ENCODE peak calls at places on chromosomes 2 and 18, in four cellular contexts. G is HepG2, J is Panc1, R is K562. E is an unnamed sample.

GRCh38 chr2:38440655-38441054 is 63.6 kb upstream of the ATL2 start:
- DNase-seq in G (no peak), J (no peak), R (peak), E (no peak)

GRCh38 chr18:58539659-58540380 is 89.1 kb downstream of the ALPK2 start:
- DNase-seq in G (peak), J (no peak), R (no peak), E (no peak)

GRCh38 chr2:45986509-45986908 is 310.7 kb upstream of the EPAS1 start:
- DNase-seq in G (no peak), J (no peak), R (no peak), E (no peak)

GRCh38 chr18:59884331-59884730 is 15.5 kb upstream of the PMAIP1 start:
- DNase-seq in G (no peak), J (no peak), R (no peak), E (no peak)

GRCh38 chr2:198371902-198372611 is 567.7 kb downstream of the PLCL1 start:
- DNase-seq in G (no peak), J (no peak), R (peak), E (no peak)

GRCh38 chr18:22342625-22343024 is 75.1 kb downstream of the CTAGE1 start:
- DNase-seq in G (no peak), J (no peak), R (peak), E (no peak)

GRCh38 chr2:127929449-127929848 is 43.7 kb upstream of the AMMECR1L start:
- DNase-seq in G (no peak), J (no peak), R (no peak), E (no peak)

GRCh38 chr2:111883661-111884591 is at the start of gene ANAPC1:
- DNase-seq in G (peak), J (peak), R (peak), E (peak)

GRCh38 chr18:9782073-9782857 is 74.2 kb downstream of the RAB31 start:
- DNase-seq in G (no peak), J (no peak), R (no peak), E (no peak)

GRCh38 chr18:79749251-79750191 is 48.2 kb upstream of the KCNG2 start:
- DNase-seq in G (no peak), J (no peak), R (no peak), E (no peak)

GRCh38 chr18:35588995-35589394 is 7.5 kb downstream of the GALNT1 start:
- DNase-seq in G (peak), J (no peak), R (peak), E (no peak)

GRCh38 chr2:51472300-51472699 is 440.4 kb upstream of the NRXN1 start:
- DNase-seq in G (no peak), J (no peak), R (no peak), E (no peak)

GRCh38 chr18:70433001-70433400 is 144.2 kb downstream of the SOCS6 start:
- DNase-seq in G (peak), J (no peak), R (no peak), E (no peak)

GRCh38 chr2:67394734-67395133 is 2.4 kb upstream of the ETAA1 start:
- DNase-seq in G (no peak), J (no peak), R (no peak), E (no peak)

GRCh38 chr18:63207825-63208224 is 111.7 kb downstream of the BCL2 start:
- DNase-seq in G (no peak), J (no peak), R (no peak), E (no peak)

GRCh38 chr18:57748770-57749603 is 54.1 kb downstream of the ATP8B1 start:
- DNase-seq in G (peak), J (no peak), R (no peak), E (no peak)

GRCh38 chr2:108297436-108298141 is 8.9 kb downstream of the SULT1C2 start:
- DNase-seq in G (no peak), J (no peak), R (no peak), E (no peak)

GRCh38 chr18:5106730-5107129 is 90.3 kb downstream of the AKAIN1 start:
- DNase-seq in G (no peak), J (no peak), R (peak), E (no peak)

GRCh38 chr2:222655748-222656543 is at the start of gene FARSB:
- DNase-seq in G (peak), J (peak), R (peak), E (peak)

GRCh38 chr2:208266641-208267335 is 733 bp downstream of the PIKFYVE start:
- DNase-seq in G (no peak), J (no peak), R (no peak), E (no peak)

GRCh38 chr2:150856596-150857281 is 369.3 kb upstream of the RND3 start:
- DNase-seq in G (no peak), J (no peak), R (no peak), E (no peak)

GRCh38 chr18:62660741-62661140 is 54.6 kb upstream of the PHLPP1 start:
- DNase-seq in G (no peak), J (no peak), R (no peak), E (no peak)

GRCh38 chr2:41698787-41699422 is 348.9 kb upstream of the PKDCC start:
- DNase-seq in G (no peak), J (no peak), R (peak), E (no peak)

GRCh38 chr2:165868211-165868610 is 74.2 kb upstream of the GALNT3 start:
- DNase-seq in G (no peak), J (no peak), R (no peak), E (no peak)

GRCh38 chr2:60735496-60736250 is 20.4 kb upstream of the PAPOLG start:
- DNase-seq in G (no peak), J (no peak), R (peak), E (no peak)

GRCh38 chr18:76490040-76490439 is 5.0 kb downstream of the ZNF516 start:
- DNase-seq in G (no peak), J (no peak), R (no peak), E (no peak)

GRCh38 chr18:53946561-53946960 is 277.9 kb downstream of the MBD2 start:
- DNase-seq in G (no peak), J (no peak), R (no peak), E (no peak)

GRCh38 chr18:48790226-48790863 is 160.4 kb downstream of the SMAD7 start:
- DNase-seq in G (no peak), J (no peak), R (no peak), E (peak)

GRCh38 chr2:222859786-222860726 is 780 bp upstream of the ACSL3 start:
- DNase-seq in G (peak), J (no peak), R (peak), E (no peak)

GRCh38 chr2:184598313-184599053 is at the start of gene ZNF804A:
- DNase-seq in G (no peak), J (no peak), R (peak), E (no peak)

GRCh38 chr2:37367310-37367709 is 22.9 kb downstream of the QPCT start:
- DNase-seq in G (no peak), J (no peak), R (no peak), E (no peak)

GRCh38 chr2:216773072-216773471 is 77.7 kb upstream of the IGFBP5 start:
- DNase-seq in G (no peak), J (no peak), R (peak), E (no peak)
- TF ChIP-seq TCF7L2 in G (no peak), J (no peak), R (no peak), E (no peak)

GRCh38 chr2:17918789-17919188 is 40.3 kb downstream of the KCNS3 start:
- DNase-seq in G (no peak), J (no peak), R (no peak), E (no peak)
- TF ChIP-seq SIN3A in G (no peak), J (no peak), R (no peak), E (no peak)

GRCh38 chr2:10980886-10981425 is 69.2 kb downstream of the KCNF1 start:
- DNase-seq in G (no peak), J (no peak), R (no peak), E (no peak)

GRCh38 chr2:10977636-10978035 is 65.9 kb downstream of the KCNF1 start:
- DNase-seq in G (no peak), J (no peak), R (peak), E (no peak)

GRCh38 chr2:10980071-10980470 is 68.3 kb downstream of the KCNF1 start:
- DNase-seq in G (no peak), J (no peak), R (no peak), E (no peak)

GRCh38 chr2:10977003-10977402 is 65.3 kb downstream of the KCNF1 start:
- DNase-seq in G (no peak), J (no peak), R (peak), E (no peak)

DNA sequence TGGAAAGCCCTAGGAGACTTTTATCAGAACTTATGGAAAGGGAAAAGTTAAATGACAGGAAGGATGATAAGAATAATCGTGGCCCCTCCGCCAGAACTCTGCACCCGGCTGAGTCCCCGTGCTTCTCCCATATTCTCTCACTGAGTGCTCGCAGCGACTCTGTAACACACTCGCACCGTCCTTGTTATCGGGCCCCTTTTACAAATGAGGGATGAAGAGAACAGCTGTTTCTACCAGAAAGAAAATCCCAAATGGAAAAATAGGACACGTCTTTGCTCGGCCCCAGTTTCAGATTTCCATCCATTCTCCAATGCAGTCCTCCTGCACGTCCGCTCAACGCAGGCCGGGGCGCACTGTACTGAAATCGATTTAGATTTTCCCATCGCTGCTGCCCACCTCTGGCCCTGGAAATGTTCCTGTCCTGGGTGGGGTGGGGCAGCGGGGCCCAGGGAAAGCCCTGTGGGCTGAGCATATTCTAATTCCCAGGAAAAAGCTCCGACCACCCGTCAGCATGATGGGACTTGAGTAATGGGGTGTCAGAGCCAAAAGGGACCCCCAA is 66.5 kb downstream of the KCNF1 start:
- DNase-seq in G (no peak), J (no peak), R (no peak), E (no peak)
- TF ChIP-seq TCF7L2 in G (no peak), J (no peak), R (no peak), E (no peak)

GRCh38 chr2:234479465-234479864 is 17.4 kb downstream of the ARL4C start:
- DNase-seq in G (no peak), J (no peak), R (no peak), E (no peak)
- TF ChIP-seq SIN3A in G (no peak), J (no peak), R (no peak), E (no peak)

GRCh38 chr2:135056790-135057189 is 4.7 kb downstream of the RAB3GAP1 start:
- DNase-seq in G (no peak), J (no peak), R (no peak), E (peak)
- TF ChIP-seq TCF7L2 in G (no peak), J (no peak), R (no peak), E (no peak)

GRCh38 chr2:201444676-201445441 is 6.4 kb downstream of the TRAK2 start:
- DNase-seq in G (no peak), J (no peak), R (no peak), E (no peak)
- TF ChIP-seq SIN3A in G (no peak), J (no peak), R (no peak), E (no peak)

GRCh38 chr2:64592994-64593655 is 60.6 kb downstream of the SERTAD2 start:
- DNase-seq in G (no peak), J (no peak), R (no peak), E (no peak)

GRCh38 chr2:64598226-64598625 is 55.5 kb downstream of the SERTAD2 start:
- DNase-seq in G (no peak), J (no peak), R (no peak), E (no peak)

GRCh38 chr2:64599469-64599868 is 54.2 kb downstream of the SERTAD2 start:
- DNase-seq in G (peak), J (no peak), R (peak), E (no peak)

GRCh38 chr2:64594563-64594989 is 59.1 kb downstream of the SERTAD2 start:
- DNase-seq in G (no peak), J (no peak), R (no peak), E (no peak)

DNA sequence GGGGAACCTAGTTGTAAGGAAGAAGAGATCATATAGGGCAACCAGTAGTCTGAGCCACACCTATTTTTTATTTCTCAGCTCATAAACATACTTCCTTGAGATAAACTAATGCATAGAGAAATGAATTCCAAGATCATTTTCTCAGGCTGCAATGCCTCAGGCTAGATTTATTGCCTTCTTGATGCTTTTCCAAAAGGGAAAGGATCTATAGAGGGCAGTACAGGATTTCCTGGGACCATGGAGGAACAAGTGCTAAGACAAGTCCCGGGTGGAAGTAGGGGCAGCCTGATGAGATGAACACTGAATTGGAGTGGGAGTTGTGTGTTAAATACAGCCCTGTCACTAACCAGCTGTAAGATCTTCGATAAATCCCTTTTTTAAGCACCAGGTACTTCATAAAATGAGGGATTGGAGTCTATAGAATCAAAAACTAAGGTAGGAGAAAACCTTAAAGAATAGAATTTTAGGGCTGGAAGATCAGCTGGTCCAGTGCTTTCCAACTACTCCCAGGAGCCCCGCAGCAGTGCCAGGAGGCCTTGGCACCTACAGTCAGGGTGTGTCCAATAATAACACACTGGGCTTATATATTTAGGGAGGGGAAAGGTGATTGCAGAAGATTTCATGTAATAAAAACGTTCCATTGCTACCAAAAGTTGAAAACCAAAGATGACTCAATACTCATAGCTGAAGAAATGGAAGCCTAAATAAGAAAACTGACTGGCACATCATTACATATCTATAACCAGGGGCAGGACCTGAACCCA is 58.1 kb downstream of the SERTAD2 start:
- DNase-seq in G (peak), J (peak), R (peak), E (peak)
- TF ChIP-seq TCF7L2 in G (no peak), J (no peak), R (no peak), E (no peak)

DNA sequence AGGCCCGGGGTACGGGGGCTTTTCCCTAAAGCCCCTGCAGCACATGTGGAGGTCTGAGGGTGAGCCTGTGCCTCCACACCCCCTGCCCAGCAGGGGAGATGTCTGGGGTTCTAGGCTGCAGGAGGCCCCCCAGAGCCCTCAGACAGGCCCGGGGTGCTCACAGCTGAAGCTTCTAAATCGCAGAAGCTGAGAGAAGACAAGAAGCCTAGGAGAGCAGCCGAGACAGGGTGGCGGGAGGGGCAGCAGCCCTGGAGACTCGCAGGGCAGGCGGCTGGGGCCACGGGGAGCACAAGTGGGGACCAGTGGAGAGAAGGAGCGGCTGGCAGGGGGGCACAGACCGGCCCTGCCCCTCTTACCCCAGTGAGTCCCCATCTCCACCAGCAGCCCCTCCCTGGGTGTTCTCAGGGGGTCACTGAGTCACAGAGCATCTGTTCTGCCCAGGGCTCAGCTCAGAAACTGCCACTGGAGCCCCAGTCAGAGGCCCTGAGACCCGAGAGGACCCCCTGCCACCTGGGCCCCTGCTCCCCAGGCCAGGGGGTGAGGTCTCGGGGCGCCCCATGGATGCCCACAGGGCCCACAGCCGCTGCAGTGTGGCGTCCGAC is 26.1 kb downstream of the GPC1 start:
- DNase-seq in G (no peak), J (no peak), R (no peak), E (no peak)
- TF ChIP-seq SIN3A in G (no peak), J (no peak), R (no peak), E (no peak)

DNA sequence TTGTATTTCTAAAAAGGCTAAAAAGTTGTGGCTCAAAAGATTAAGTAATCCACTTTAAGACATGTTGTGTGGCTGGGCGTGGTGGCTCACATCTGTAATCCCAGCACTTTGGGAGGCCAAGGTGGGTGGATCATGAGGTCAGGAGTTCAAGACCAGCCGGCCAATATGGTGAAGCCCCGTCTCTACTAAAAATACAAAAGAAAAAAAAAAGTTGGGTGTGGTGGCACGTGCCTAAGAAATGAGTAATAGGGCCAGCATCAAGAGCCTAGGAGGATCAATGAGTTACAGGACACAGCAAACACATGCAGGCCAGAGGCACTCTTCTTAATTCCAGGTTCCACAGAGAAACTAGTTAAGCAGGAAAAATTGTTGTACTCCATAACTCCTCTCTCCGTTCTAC is 61.7 kb downstream of the PUM2 start:
- DNase-seq in G (no peak), J (no peak), R (peak), E (peak)
- TF ChIP-seq TCF7L2 in G (no peak), J (no peak), R (no peak), E (no peak)

DNA sequence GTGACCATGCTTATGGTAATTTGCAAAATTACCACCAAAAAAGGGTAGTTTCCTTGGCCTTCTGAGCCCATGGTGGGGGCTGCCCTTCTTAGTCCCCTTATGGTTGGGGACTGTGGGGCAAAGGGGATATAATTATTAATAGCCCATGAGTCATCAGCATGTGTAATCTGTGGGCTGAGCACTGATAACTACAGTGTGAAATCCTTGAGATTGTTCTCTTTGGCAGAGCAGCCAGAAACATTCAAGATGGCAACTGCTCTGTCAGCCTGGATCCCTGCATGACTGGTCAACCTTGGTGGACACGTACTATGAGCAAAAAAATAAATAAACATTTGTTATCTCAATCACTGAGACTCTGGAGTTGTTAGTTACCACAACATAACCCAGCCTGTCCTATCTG is 61.3 kb downstream of the MGAT4A start:
- DNase-seq in G (no peak), J (no peak), R (no peak), E (no peak)
- TF ChIP-seq SIN3A in G (no peak), J (no peak), R (no peak), E (no peak)